ENCODE peak calls at places on chromosomes 11 and 22, in seven cellular contexts. G is Calu3; W is cardiac septum; F is stimulated activated CD4-positive, alpha-beta T cell treated with anti-CD3 and anti-CD28 coated beads, Interleukin-4, amount 100 ng/mL, for 24 hours; Q is fibroblast of the aortic adventitia; A is CD4-positive, alpha-beta T cell; D is H54. J is an unnamed sample.

GRCh38 chr11:6576471-6577373 is 26.7 kb downstream of the RRP8 start:
- DNase-seq in G (no peak), W (no peak), F (no peak), Q (peak), A (no peak), D (no peak), J (no peak)

GRCh38 chr11:98137437-98137836 is 883.3 kb upstream of the CNTN5 start:
- DNase-seq in G (no peak), W (no peak), F (no peak), Q (no peak), A (no peak), D (no peak), J (no peak)

GRCh38 chr11:76629133-76629852 is 41.3 kb downstream of the LRRC32 start:
- DNase-seq in G (no peak), W (peak), F (peak), Q (peak), A (peak), D (no peak), J (no peak)

GRCh38 chr11:122414406-122415018 is 241.0 kb upstream of the UBASH3B start:
- DNase-seq in G (no peak), W (no peak), F (no peak), Q (no peak), A (no peak), D (no peak), J (no peak)

GRCh38 chr11:94049351-94049750 is 28.2 kb downstream of the HEPHL1 start:
- DNase-seq in G (peak), W (no peak), F (no peak), Q (no peak), A (no peak), D (no peak), J (no peak)

GRCh38 chr11:34976496-34976895 is 60.1 kb downstream of the PDHX start:
- DNase-seq in G (no peak), W (no peak), F (no peak), Q (peak), A (no peak), D (no peak), J (no peak)

GRCh38 chr11:70586261-70587094 is 188.1 kb downstream of the CTTN start:
- DNase-seq in G (no peak), W (no peak), F (no peak), Q (no peak), A (no peak), D (no peak), J (no peak)

GRCh38 chr11:69916806-69917387 is 97.7 kb upstream of the FGF3 start:
- DNase-seq in G (no peak), W (no peak), F (no peak), Q (no peak), A (no peak), D (no peak), J (no peak)

GRCh38 chr22:39090426-39091064 is 6.5 kb upstream of the APOBEC3H start:
- DNase-seq in G (no peak), W (no peak), F (peak), Q (no peak), A (peak), D (peak), J (no peak)

GRCh38 chr22:39117585-39118191 is 20.6 kb downstream of the APOBEC3H start:
- DNase-seq in G (peak), W (no peak), F (peak), Q (peak), A (peak), D (no peak), J (peak)

GRCh38 chr22:50544746-50545253 is 899 bp upstream of the KLHDC7B start:
- DNase-seq in G (peak), W (no peak), F (peak), Q (no peak), A (no peak), D (no peak), J (no peak)

GRCh38 chr22:43181321-43182076 is 5.4 kb downstream of the TTLL12 start:
- DNase-seq in G (no peak), W (no peak), F (no peak), Q (no peak), A (no peak), D (no peak), J (no peak)

GRCh38 chr11:73570415-73571114 is 27.3 kb downstream of the FAM168A start:
- DNase-seq in G (no peak), W (no peak), F (no peak), Q (peak), A (no peak), D (no peak), J (peak)

GRCh38 chr11:34997872-34998548 is 81.6 kb downstream of the PDHX start:
- DNase-seq in G (no peak), W (no peak), F (no peak), Q (peak), A (no peak), D (no peak), J (no peak)

GRCh38 chr11:61538636-61538961 is 30.1 kb downstream of the LRRC10B start:
- DNase-seq in G (no peak), W (no peak), F (no peak), Q (no peak), A (no peak), D (no peak), J (no peak)

GRCh38 chr11:41920374-41920773 is 460.9 kb upstream of the LRRC4C start:
- DNase-seq in G (no peak), W (no peak), F (no peak), Q (no peak), A (no peak), D (no peak), J (no peak)

GRCh38 chr11:39990413-39990812 is 1469.0 kb downstream of the LRRC4C start:
- DNase-seq in G (no peak), W (no peak), F (no peak), Q (no peak), A (no peak), D (no peak), J (no peak)

GRCh38 chr11:102669664-102670063 is 35.9 kb downstream of the MMP27 start:
- DNase-seq in G (no peak), W (no peak), F (no peak), Q (no peak), A (no peak), D (no peak), J (no peak)

GRCh38 chr11:8018742-8019631 is 31.9 kb downstream of the EIF3F start:
- DNase-seq in G (peak), W (peak), F (peak), Q (peak), A (peak), D (peak), J (peak)

GRCh38 chr11:62923634-62924411 is 2.7 kb upstream of the CHRM1 start:
- DNase-seq in G (peak), W (peak), F (no peak), Q (no peak), A (no peak), D (no peak), J (no peak)

GRCh38 chr11:488062-488461 is 19.0 kb downstream of the RNH1 start:
- DNase-seq in G (no peak), W (no peak), F (no peak), Q (no peak), A (no peak), D (no peak), J (no peak)

GRCh38 chr11:56816259-56816658 is 67.8 kb upstream of the OR9G4 start:
- DNase-seq in G (no peak), W (no peak), F (no peak), Q (no peak), A (no peak), D (no peak), J (no peak)

GRCh38 chr11:124798991-124799383 is 1.2 kb downstream of the MSANTD2 start:
- DNase-seq in G (peak), W (no peak), F (no peak), Q (peak), A (no peak), D (no peak), J (no peak)

GRCh38 chr22:38863531-38864131 is 8.4 kb downstream of the CBX6 start:
- DNase-seq in G (no peak), W (peak), F (no peak), Q (no peak), A (no peak), D (no peak), J (no peak)

GRCh38 chr22:38788417-38788816 is 5.5 kb downstream of the DNAL4 start:
- DNase-seq in G (no peak), W (no peak), F (no peak), Q (peak), A (no peak), D (no peak), J (peak)

GRCh38 chr22:28029201-28029948 is 110.3 kb upstream of the PITPNB start:
- DNase-seq in G (peak), W (peak), F (no peak), Q (peak), A (no peak), D (peak), J (no peak)

GRCh38 chr11:70038034-70038834 is 39.9 kb upstream of the ANO1 start:
- DNase-seq in G (no peak), W (peak), F (no peak), Q (no peak), A (no peak), D (no peak), J (no peak)

GRCh38 chr11:109902764-109903436 is 190.3 kb upstream of the ZC3H12C start:
- DNase-seq in G (no peak), W (no peak), F (no peak), Q (no peak), A (no peak), D (no peak), J (no peak)

GRCh38 chr22:37999640-38000272 is 15.4 kb upstream of the SOX10 start:
- DNase-seq in G (peak), W (no peak), F (no peak), Q (peak), A (no peak), D (peak), J (peak)